ENCODE peak calls at places on chromosomes 13 and 19, in eight cellular contexts. One of them, this sample, is unnamed.
A peak's percentile ranks its signal among the peaks of the same experiment; 100 is the strongest.

GRCh38 chr19:8605514-8605913 is 5.0 kb downstream of the ADAMTS10 start:
- DNase-seq in endothelial cell of umbilical vein: no peak
- DNase-seq in HL-60: no peak
- DNase-seq in GM12892: no peak
- DNase-seq in GM23338: no peak
- DNase-seq in stomach: no peak
- DNase-seq in breast epithelium: no peak
- DNase-seq in transverse colon: no peak
- DNase-seq in this sample: no peak

GRCh38 chr13:25462301-25463125 is 90.7 kb downstream of the ATP8A2 start:
- DNase-seq in transverse colon: no peak
- DNase-seq in endothelial cell of umbilical vein: no peak
- DNase-seq in stomach: no peak
- DNase-seq in GM23338: no peak
- DNase-seq in breast epithelium: no peak
- DNase-seq in HL-60: no peak
- DNase-seq in GM12892: no peak
- DNase-seq in this sample: no peak

GRCh38 chr13:49346460-49346859 is 97.4 kb downstream of the CAB39L start:
- DNase-seq in breast epithelium: no peak
- DNase-seq in GM12892: no peak
- DNase-seq in HL-60: no peak
- DNase-seq in endothelial cell of umbilical vein: no peak
- DNase-seq in transverse colon: no peak
- DNase-seq in GM23338: no peak
- DNase-seq in stomach: no peak
- DNase-seq in this sample: no peak

GRCh38 chr13:109780880-109781383 is 5.5 kb downstream of the IRS2 start:
- DNase-seq in GM23338: no peak
- DNase-seq in stomach: no peak
- DNase-seq in transverse colon: no peak
- DNase-seq in HL-60: no peak
- DNase-seq in breast epithelium: no peak
- DNase-seq in GM12892: no peak
- DNase-seq in endothelial cell of umbilical vein: no peak
- DNase-seq in this sample: no peak

GRCh38 chr19:10271543-10272086 is 695 bp downstream of the ICAM1 start:
- DNase-seq in breast epithelium: no peak
- DNase-seq in GM23338: no peak
- DNase-seq in GM12892: no peak
- DNase-seq in transverse colon: peak; percentile 43
- DNase-seq in HL-60: peak; percentile 29
- DNase-seq in stomach: no peak
- DNase-seq in endothelial cell of umbilical vein: peak; percentile 61
- DNase-seq in this sample: no peak

GRCh38 chr13:21316376-21316775 is 139.9 kb downstream of the MRPL57 start:
- DNase-seq in endothelial cell of umbilical vein: no peak
- DNase-seq in breast epithelium: no peak
- DNase-seq in GM23338: no peak
- DNase-seq in GM12892: no peak
- DNase-seq in stomach: no peak
- DNase-seq in HL-60: no peak
- DNase-seq in transverse colon: no peak
- DNase-seq in this sample: no peak

GRCh38 chr19:38375098-38375493 is 725 bp downstream of the PSMD8 start:
- DNase-seq in endothelial cell of umbilical vein: no peak
- DNase-seq in GM12892: no peak
- DNase-seq in breast epithelium: no peak
- DNase-seq in GM23338: no peak
- DNase-seq in HL-60: no peak
- DNase-seq in transverse colon: no peak
- DNase-seq in stomach: no peak
- DNase-seq in this sample: no peak

GRCh38 chr19:58555369-58555885 is 522 bp upstream of the CHMP2A start:
- DNase-seq in stomach: no peak
- DNase-seq in GM23338: no peak
- DNase-seq in endothelial cell of umbilical vein: no peak
- DNase-seq in breast epithelium: no peak
- DNase-seq in GM12892: no peak
- DNase-seq in HL-60: no peak
- DNase-seq in transverse colon: no peak
- DNase-seq in this sample: no peak

GRCh38 chr13:45178349-45179142 is 22.3 kb downstream of the KCTD4 start:
- DNase-seq in breast epithelium: no peak
- DNase-seq in stomach: no peak
- DNase-seq in GM12892: no peak
- DNase-seq in HL-60: no peak
- DNase-seq in GM23338: no peak
- DNase-seq in endothelial cell of umbilical vein: peak; percentile 46
- DNase-seq in transverse colon: no peak
- DNase-seq in this sample: peak; percentile 53

GRCh38 chr19:54586397-54586796 is 7.0 kb upstream of the LILRA1 start:
- DNase-seq in stomach: no peak
- DNase-seq in HL-60: no peak
- DNase-seq in GM23338: no peak
- DNase-seq in transverse colon: no peak
- DNase-seq in GM12892: no peak
- DNase-seq in endothelial cell of umbilical vein: no peak
- DNase-seq in breast epithelium: no peak
- DNase-seq in this sample: no peak

GRCh38 chr13:30924321-30924720 is 8.1 kb upstream of the TEX26 start:
- DNase-seq in GM12892: no peak
- DNase-seq in HL-60: no peak
- DNase-seq in transverse colon: no peak
- DNase-seq in breast epithelium: no peak
- DNase-seq in endothelial cell of umbilical vein: no peak
- DNase-seq in stomach: no peak
- DNase-seq in GM23338: no peak
- DNase-seq in this sample: no peak

GRCh38 chr13:110411316-110412105 is 104.4 kb downstream of the COL4A2 start:
- DNase-seq in GM23338: no peak
- DNase-seq in endothelial cell of umbilical vein: no peak
- DNase-seq in stomach: no peak
- DNase-seq in breast epithelium: no peak
- DNase-seq in HL-60: no peak
- DNase-seq in GM12892: no peak
- DNase-seq in transverse colon: no peak
- DNase-seq in this sample: no peak

GRCh38 chr19:7326105-7326877 is 22.4 kb upstream of the ARHGEF18 start:
- DNase-seq in transverse colon: peak; percentile 74
- DNase-seq in stomach: no peak
- DNase-seq in breast epithelium: no peak
- DNase-seq in GM23338: peak; percentile 93
- DNase-seq in HL-60: peak; percentile 37
- DNase-seq in GM12892: no peak
- DNase-seq in endothelial cell of umbilical vein: peak; percentile 22
- DNase-seq in this sample: peak; percentile 56

GRCh38 chr19:4523306-4524110 is 5.2 kb upstream of the PLIN4 start:
- DNase-seq in transverse colon: peak; percentile 59
- DNase-seq in GM23338: peak; percentile 74
- DNase-seq in GM12892: peak; percentile 54
- DNase-seq in stomach: peak; percentile 69
- DNase-seq in endothelial cell of umbilical vein: peak; percentile 33
- DNase-seq in breast epithelium: no peak
- DNase-seq in HL-60: peak; percentile 29
- DNase-seq in this sample: peak; percentile 51

GRCh38 chr13:26529441-26529840 is 28.0 kb upstream of the WASF3 start:
- DNase-seq in GM12892: no peak
- DNase-seq in breast epithelium: no peak
- DNase-seq in stomach: peak; percentile 27
- DNase-seq in transverse colon: peak; percentile 20
- DNase-seq in endothelial cell of umbilical vein: peak; percentile 71
- DNase-seq in GM23338: peak; percentile 78
- DNase-seq in HL-60: peak; percentile 14
- DNase-seq in this sample: peak; percentile 15

GRCh38 chr13:76009491-76009890 is 373.4 kb downstream of the LMO7 start:
- DNase-seq in endothelial cell of umbilical vein: peak; percentile 59
- DNase-seq in GM23338: no peak
- DNase-seq in stomach: no peak
- DNase-seq in transverse colon: no peak
- DNase-seq in HL-60: no peak
- DNase-seq in GM12892: no peak
- DNase-seq in breast epithelium: no peak
- DNase-seq in this sample: no peak

DNA sequence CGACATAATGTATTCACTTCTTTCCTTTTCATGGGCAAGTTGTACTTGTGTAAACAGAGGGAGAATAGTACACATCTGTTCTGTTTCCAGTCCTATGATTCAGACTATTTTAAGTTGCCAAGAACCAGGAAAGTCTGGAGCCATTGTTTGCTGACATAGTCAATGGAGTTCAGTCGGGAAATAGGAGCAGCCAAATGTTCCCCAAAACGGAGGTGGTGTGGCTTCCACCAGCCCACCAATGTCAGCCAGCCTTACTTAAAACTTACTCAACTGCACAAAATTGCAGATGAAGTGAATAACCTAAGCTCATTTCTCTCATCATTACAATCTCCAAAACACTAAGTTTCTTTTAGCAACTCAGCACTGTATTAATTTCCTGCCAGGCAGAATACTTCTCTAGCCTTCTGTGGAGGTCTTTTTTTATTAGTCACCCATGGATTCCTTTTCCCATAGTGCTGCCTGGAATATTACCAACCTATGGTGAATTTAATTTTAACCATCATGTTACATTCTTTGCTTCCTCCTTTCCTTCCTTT is 22.3 kb upstream of the CSNK1A1L start:
- DNase-seq in endothelial cell of umbilical vein: peak; percentile 97
- DNase-seq in GM12892: no peak
- DNase-seq in GM23338: no peak
- DNase-seq in HL-60: no peak
- DNase-seq in transverse colon: no peak
- DNase-seq in stomach: no peak
- DNase-seq in breast epithelium: no peak
- DNase-seq in this sample: no peak
- TF ChIP-seq POLR2AphosphoS5 in endothelial cell of umbilical vein: peak; percentile 14
- TF ChIP-seq POLR2AphosphoS5 in GM12892: no peak
- TF ChIP-seq POLR2AphosphoS5 in GM23338: no peak
- TF ChIP-seq POLR2AphosphoS5 in HL-60: no peak
- TF ChIP-seq POLR2AphosphoS5 in transverse colon: no peak
- TF ChIP-seq POLR2AphosphoS5 in stomach: peak; percentile 46
- TF ChIP-seq POLR2AphosphoS5 in breast epithelium: no peak
- TF ChIP-seq POLR2AphosphoS5 in this sample: no peak

GRCh38 chr13:82815791-82816190 is 1066.5 kb downstream of the SLITRK1 start:
- DNase-seq in endothelial cell of umbilical vein: no peak
- DNase-seq in transverse colon: no peak
- DNase-seq in breast epithelium: no peak
- DNase-seq in GM12892: no peak
- DNase-seq in GM23338: no peak
- DNase-seq in HL-60: no peak
- DNase-seq in stomach: no peak
- DNase-seq in this sample: no peak

GRCh38 chr13:82822935-82823334 is 1059.3 kb downstream of the SLITRK1 start:
- DNase-seq in transverse colon: no peak
- DNase-seq in endothelial cell of umbilical vein: no peak
- DNase-seq in GM23338: no peak
- DNase-seq in stomach: no peak
- DNase-seq in breast epithelium: no peak
- DNase-seq in HL-60: no peak
- DNase-seq in GM12892: no peak
- DNase-seq in this sample: no peak

DNA sequence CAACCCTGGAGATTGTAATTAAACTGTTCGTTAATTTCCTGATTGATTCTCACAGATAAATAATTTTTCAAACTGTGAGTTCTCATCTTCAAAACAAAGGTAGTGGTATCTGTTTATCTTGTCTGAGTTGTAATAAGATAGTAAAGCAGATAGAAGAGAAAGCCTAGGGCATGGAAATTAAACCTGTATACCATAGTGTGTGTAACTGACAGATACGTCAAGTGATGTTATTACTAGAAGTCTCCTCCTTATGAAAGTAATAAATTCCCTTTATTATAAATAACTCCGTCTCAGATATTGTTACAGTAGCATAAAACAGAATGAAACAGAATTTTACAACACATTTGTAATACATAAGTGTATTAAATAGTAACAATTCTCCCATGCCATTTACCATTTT is 1065.1 kb downstream of the SLITRK1 start:
- DNase-seq in breast epithelium: no peak
- DNase-seq in transverse colon: no peak
- DNase-seq in GM23338: no peak
- DNase-seq in HL-60: no peak
- DNase-seq in stomach: no peak
- DNase-seq in endothelial cell of umbilical vein: no peak
- DNase-seq in GM12892: no peak
- DNase-seq in this sample: no peak
- TF ChIP-seq POLR2AphosphoS5 in breast epithelium: no peak
- TF ChIP-seq POLR2AphosphoS5 in transverse colon: no peak
- TF ChIP-seq POLR2AphosphoS5 in GM23338: no peak
- TF ChIP-seq POLR2AphosphoS5 in HL-60: no peak
- TF ChIP-seq POLR2AphosphoS5 in stomach: no peak
- TF ChIP-seq POLR2AphosphoS5 in endothelial cell of umbilical vein: no peak
- TF ChIP-seq POLR2AphosphoS5 in GM12892: no peak
- TF ChIP-seq POLR2AphosphoS5 in this sample: no peak

GRCh38 chr19:12847159-12848139 is 9.1 kb downstream of the MAST1 start:
- DNase-seq in HL-60: peak; percentile 77
- DNase-seq in GM12892: peak; percentile 93
- DNase-seq in GM23338: peak; percentile 93
- DNase-seq in transverse colon: peak; percentile 88
- DNase-seq in endothelial cell of umbilical vein: peak; percentile 72
- DNase-seq in breast epithelium: peak; percentile 85
- DNase-seq in stomach: peak; percentile 93
- DNase-seq in this sample: peak; percentile 53
- TF ChIP-seq POLR2AphosphoS5 in HL-60: no peak
- TF ChIP-seq POLR2AphosphoS5 in GM12892: no peak
- TF ChIP-seq POLR2AphosphoS5 in GM23338: peak; percentile 29
- TF ChIP-seq POLR2AphosphoS5 in transverse colon: no peak
- TF ChIP-seq POLR2AphosphoS5 in endothelial cell of umbilical vein: no peak
- TF ChIP-seq POLR2AphosphoS5 in breast epithelium: peak; percentile 64
- TF ChIP-seq POLR2AphosphoS5 in stomach: peak; percentile 31
- TF ChIP-seq POLR2AphosphoS5 in this sample: no peak

DNA sequence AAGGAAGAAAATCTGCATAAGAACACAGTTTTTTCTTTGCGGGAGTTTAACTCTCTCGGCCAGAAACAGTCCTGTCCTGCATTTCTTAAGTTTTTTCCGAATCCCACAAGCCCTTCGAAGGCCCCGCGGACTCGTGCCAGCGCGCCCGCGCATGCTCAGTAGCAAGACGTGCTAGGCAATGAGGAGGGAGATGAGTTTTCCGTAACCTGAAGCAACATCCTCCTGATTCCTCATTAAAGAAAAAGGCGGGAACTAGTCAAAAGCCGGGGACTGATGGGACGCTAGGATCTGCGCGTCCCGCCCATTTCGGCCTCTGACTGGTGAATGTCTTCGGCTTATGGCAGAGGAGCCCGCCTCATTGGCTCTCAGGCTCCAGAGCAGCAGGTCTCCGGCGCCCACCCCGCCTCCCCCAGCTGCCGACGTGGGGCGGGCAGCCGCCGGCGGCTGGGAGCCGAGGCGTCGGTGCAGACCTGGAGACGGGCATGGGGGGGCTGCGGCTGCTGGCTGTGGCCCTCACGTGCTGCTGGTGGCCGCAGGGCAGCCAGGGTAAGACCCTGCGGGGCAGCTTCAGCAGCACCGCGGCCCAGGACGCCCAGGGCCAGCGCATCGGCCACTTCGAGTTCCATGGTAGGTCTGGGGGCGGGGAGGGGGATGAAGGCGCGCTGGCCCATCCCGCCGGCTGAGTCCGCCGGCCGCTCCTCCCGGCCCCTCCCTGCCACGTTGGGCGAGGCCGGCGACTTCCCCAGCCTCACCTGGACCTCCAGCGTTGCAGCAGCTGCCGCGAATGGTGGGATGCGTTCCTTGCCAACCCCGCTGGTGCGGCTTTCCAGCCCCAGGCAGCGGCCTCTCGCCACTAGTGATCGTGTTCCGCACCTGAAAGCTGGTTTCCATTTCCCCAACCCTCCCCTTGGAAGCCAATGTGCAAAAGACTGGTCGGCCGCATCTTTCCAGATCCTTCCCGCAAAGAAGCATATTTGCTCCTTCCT is at the start of gene GPR180:
- DNase-seq in transverse colon: peak; percentile 96
- DNase-seq in stomach: peak; percentile 96
- DNase-seq in endothelial cell of umbilical vein: peak; percentile 99
- DNase-seq in GM23338: peak; percentile 99
- DNase-seq in HL-60: peak; percentile 99
- DNase-seq in GM12892: peak; percentile 87
- DNase-seq in breast epithelium: peak; percentile 90
- DNase-seq in this sample: no peak
- TF ChIP-seq POLR2AphosphoS5 in transverse colon: peak; percentile 70
- TF ChIP-seq POLR2AphosphoS5 in stomach: peak; percentile 28
- TF ChIP-seq POLR2AphosphoS5 in endothelial cell of umbilical vein: peak; percentile 91
- TF ChIP-seq POLR2AphosphoS5 in GM23338: peak; percentile 88
- TF ChIP-seq POLR2AphosphoS5 in HL-60: peak; percentile 30
- TF ChIP-seq POLR2AphosphoS5 in GM12892: peak; percentile 53
- TF ChIP-seq POLR2AphosphoS5 in breast epithelium: peak; percentile 62
- TF ChIP-seq POLR2AphosphoS5 in this sample: no peak